ENCODE peak calls at places on chromosomes 13 and 19, in five cellular contexts. One of them, this sample, is unnamed.

GRCh38 chr19:17479325-17479791 is 9.0 kb downstream of the SLC27A1 start:
- DNase-seq in NCI-H2081: no peak
- DNase-seq in HEK293T: no peak
- DNase-seq in HFF-Myc: no peak
- DNase-seq in stimulated activated CD4-positive, alpha-beta T cell treated with anti-CD3 and anti-CD28 coated beads, Interleukin-12 subunit alpha, Interleukin-12 subunit beta, amount 100 ng/mL, for 24 hours: no peak
- DNase-seq in this sample: no peak

GRCh38 chr13:103539265-103539664 is 473.0 kb upstream of the SLC10A2 start:
- DNase-seq in stimulated activated CD4-positive, alpha-beta T cell treated with anti-CD3 and anti-CD28 coated beads, Interleukin-12 subunit alpha, Interleukin-12 subunit beta, amount 100 ng/mL, for 24 hours: no peak
- DNase-seq in HFF-Myc: no peak
- DNase-seq in NCI-H2081: peak
- DNase-seq in HEK293T: peak
- DNase-seq in this sample: no peak

GRCh38 chr19:1360818-1361461 is 22.8 kb upstream of the NDUFS7 start:
- DNase-seq in stimulated activated CD4-positive, alpha-beta T cell treated with anti-CD3 and anti-CD28 coated beads, Interleukin-12 subunit alpha, Interleukin-12 subunit beta, amount 100 ng/mL, for 24 hours: no peak
- DNase-seq in HEK293T: peak
- DNase-seq in HFF-Myc: peak
- DNase-seq in NCI-H2081: no peak
- DNase-seq in this sample: no peak

GRCh38 chr19:55692681-55693081 is 17.7 kb downstream of the EPN1 start:
- DNase-seq in HFF-Myc: no peak
- DNase-seq in stimulated activated CD4-positive, alpha-beta T cell treated with anti-CD3 and anti-CD28 coated beads, Interleukin-12 subunit alpha, Interleukin-12 subunit beta, amount 100 ng/mL, for 24 hours: no peak
- DNase-seq in HEK293T: no peak
- DNase-seq in NCI-H2081: no peak
- DNase-seq in this sample: no peak

GRCh38 chr19:17206736-17207581 is 8.2 kb upstream of the USE1 start:
- DNase-seq in NCI-H2081: no peak
- DNase-seq in HFF-Myc: no peak
- DNase-seq in HEK293T: no peak
- DNase-seq in stimulated activated CD4-positive, alpha-beta T cell treated with anti-CD3 and anti-CD28 coated beads, Interleukin-12 subunit alpha, Interleukin-12 subunit beta, amount 100 ng/mL, for 24 hours: no peak
- DNase-seq in this sample: no peak

GRCh38 chr13:32073180-32073864 is 41.7 kb downstream of the FRY start:
- DNase-seq in HFF-Myc: no peak
- DNase-seq in HEK293T: no peak
- DNase-seq in stimulated activated CD4-positive, alpha-beta T cell treated with anti-CD3 and anti-CD28 coated beads, Interleukin-12 subunit alpha, Interleukin-12 subunit beta, amount 100 ng/mL, for 24 hours: no peak
- DNase-seq in NCI-H2081: no peak
- DNase-seq in this sample: no peak

GRCh38 chr19:41940443-41941409 is 12.5 kb upstream of the ERFL start:
- DNase-seq in HFF-Myc: no peak
- DNase-seq in stimulated activated CD4-positive, alpha-beta T cell treated with anti-CD3 and anti-CD28 coated beads, Interleukin-12 subunit alpha, Interleukin-12 subunit beta, amount 100 ng/mL, for 24 hours: no peak
- DNase-seq in NCI-H2081: no peak
- DNase-seq in HEK293T: no peak
- DNase-seq in this sample: no peak

GRCh38 chr13:26589754-26590153 is 32.3 kb downstream of the WASF3 start:
- DNase-seq in stimulated activated CD4-positive, alpha-beta T cell treated with anti-CD3 and anti-CD28 coated beads, Interleukin-12 subunit alpha, Interleukin-12 subunit beta, amount 100 ng/mL, for 24 hours: no peak
- DNase-seq in NCI-H2081: no peak
- DNase-seq in HFF-Myc: no peak
- DNase-seq in HEK293T: no peak
- DNase-seq in this sample: no peak

GRCh38 chr13:31962661-31963345 is 68.8 kb upstream of the FRY start:
- DNase-seq in stimulated activated CD4-positive, alpha-beta T cell treated with anti-CD3 and anti-CD28 coated beads, Interleukin-12 subunit alpha, Interleukin-12 subunit beta, amount 100 ng/mL, for 24 hours: no peak
- DNase-seq in HFF-Myc: no peak
- DNase-seq in HEK293T: no peak
- DNase-seq in NCI-H2081: no peak
- DNase-seq in this sample: no peak

GRCh38 chr13:45331981-45332830 is 8.8 kb downstream of the TPT1 start:
- DNase-seq in NCI-H2081: no peak
- DNase-seq in HFF-Myc: peak
- DNase-seq in stimulated activated CD4-positive, alpha-beta T cell treated with anti-CD3 and anti-CD28 coated beads, Interleukin-12 subunit alpha, Interleukin-12 subunit beta, amount 100 ng/mL, for 24 hours: no peak
- DNase-seq in HEK293T: no peak
- DNase-seq in this sample: no peak

GRCh38 chr13:43786766-43787517 is at the start of gene ENOX1:
- DNase-seq in HEK293T: peak
- DNase-seq in stimulated activated CD4-positive, alpha-beta T cell treated with anti-CD3 and anti-CD28 coated beads, Interleukin-12 subunit alpha, Interleukin-12 subunit beta, amount 100 ng/mL, for 24 hours: no peak
- DNase-seq in NCI-H2081: peak
- DNase-seq in HFF-Myc: no peak
- DNase-seq in this sample: no peak

GRCh38 chr19:5103812-5104410 is 135.0 kb downstream of the KDM4B start:
- DNase-seq in NCI-H2081: no peak
- DNase-seq in stimulated activated CD4-positive, alpha-beta T cell treated with anti-CD3 and anti-CD28 coated beads, Interleukin-12 subunit alpha, Interleukin-12 subunit beta, amount 100 ng/mL, for 24 hours: no peak
- DNase-seq in HEK293T: no peak
- DNase-seq in HFF-Myc: no peak
- DNase-seq in this sample: no peak

GRCh38 chr13:30510091-30510490 is 44.4 kb upstream of the HMGB1 start:
- DNase-seq in NCI-H2081: no peak
- DNase-seq in HFF-Myc: no peak
- DNase-seq in stimulated activated CD4-positive, alpha-beta T cell treated with anti-CD3 and anti-CD28 coated beads, Interleukin-12 subunit alpha, Interleukin-12 subunit beta, amount 100 ng/mL, for 24 hours: no peak
- DNase-seq in HEK293T: no peak
- DNase-seq in this sample: no peak

GRCh38 chr19:30074096-30074495 is 132.1 kb downstream of the URI1 start:
- DNase-seq in HEK293T: no peak
- DNase-seq in HFF-Myc: no peak
- DNase-seq in stimulated activated CD4-positive, alpha-beta T cell treated with anti-CD3 and anti-CD28 coated beads, Interleukin-12 subunit alpha, Interleukin-12 subunit beta, amount 100 ng/mL, for 24 hours: no peak
- DNase-seq in NCI-H2081: no peak
- DNase-seq in this sample: no peak

GRCh38 chr19:3618144-3618810 is 8.3 kb downstream of the CACTIN start:
- DNase-seq in NCI-H2081: no peak
- DNase-seq in HFF-Myc: no peak
- DNase-seq in stimulated activated CD4-positive, alpha-beta T cell treated with anti-CD3 and anti-CD28 coated beads, Interleukin-12 subunit alpha, Interleukin-12 subunit beta, amount 100 ng/mL, for 24 hours: peak
- DNase-seq in HEK293T: peak
- DNase-seq in this sample: no peak

GRCh38 chr13:31945202-31945978 is 86.2 kb upstream of the FRY start:
- DNase-seq in HEK293T: peak
- DNase-seq in NCI-H2081: peak
- DNase-seq in HFF-Myc: peak
- DNase-seq in stimulated activated CD4-positive, alpha-beta T cell treated with anti-CD3 and anti-CD28 coated beads, Interleukin-12 subunit alpha, Interleukin-12 subunit beta, amount 100 ng/mL, for 24 hours: no peak
- DNase-seq in this sample: no peak

GRCh38 chr13:51532736-51533197 is 51.5 kb upstream of the WDFY2 start:
- DNase-seq in HFF-Myc: no peak
- DNase-seq in NCI-H2081: no peak
- DNase-seq in HEK293T: no peak
- DNase-seq in stimulated activated CD4-positive, alpha-beta T cell treated with anti-CD3 and anti-CD28 coated beads, Interleukin-12 subunit alpha, Interleukin-12 subunit beta, amount 100 ng/mL, for 24 hours: no peak
- DNase-seq in this sample: no peak

GRCh38 chr13:59444210-59444857 is 719.4 kb downstream of the DIAPH3 start:
- DNase-seq in NCI-H2081: peak
- DNase-seq in HEK293T: no peak
- DNase-seq in HFF-Myc: no peak
- DNase-seq in stimulated activated CD4-positive, alpha-beta T cell treated with anti-CD3 and anti-CD28 coated beads, Interleukin-12 subunit alpha, Interleukin-12 subunit beta, amount 100 ng/mL, for 24 hours: no peak
- DNase-seq in this sample: no peak

GRCh38 chr13:51262501-51263211 is 40.5 kb downstream of the FAM124A start:
- DNase-seq in HFF-Myc: no peak
- DNase-seq in NCI-H2081: no peak
- DNase-seq in stimulated activated CD4-positive, alpha-beta T cell treated with anti-CD3 and anti-CD28 coated beads, Interleukin-12 subunit alpha, Interleukin-12 subunit beta, amount 100 ng/mL, for 24 hours: no peak
- DNase-seq in HEK293T: peak
- DNase-seq in this sample: no peak

GRCh38 chr19:51644636-51645271 is 1.9 kb downstream of the SIGLEC14 start:
- DNase-seq in NCI-H2081: no peak
- DNase-seq in HFF-Myc: no peak
- DNase-seq in stimulated activated CD4-positive, alpha-beta T cell treated with anti-CD3 and anti-CD28 coated beads, Interleukin-12 subunit alpha, Interleukin-12 subunit beta, amount 100 ng/mL, for 24 hours: no peak
- DNase-seq in HEK293T: no peak
- DNase-seq in this sample: no peak

GRCh38 chr19:10295305-10295846 is 5.6 kb downstream of the ICAM5 start:
- DNase-seq in HFF-Myc: no peak
- DNase-seq in HEK293T: no peak
- DNase-seq in stimulated activated CD4-positive, alpha-beta T cell treated with anti-CD3 and anti-CD28 coated beads, Interleukin-12 subunit alpha, Interleukin-12 subunit beta, amount 100 ng/mL, for 24 hours: no peak
- DNase-seq in NCI-H2081: no peak
- DNase-seq in this sample: no peak

GRCh38 chr19:49188626-49189200 is 31.1 kb downstream of the TRPM4 start:
- DNase-seq in NCI-H2081: no peak
- DNase-seq in HFF-Myc: no peak
- DNase-seq in stimulated activated CD4-positive, alpha-beta T cell treated with anti-CD3 and anti-CD28 coated beads, Interleukin-12 subunit alpha, Interleukin-12 subunit beta, amount 100 ng/mL, for 24 hours: no peak
- DNase-seq in HEK293T: peak
- DNase-seq in this sample: no peak

GRCh38 chr19:46924874-46925547 is 64.2 kb downstream of the ARHGAP35 start:
- DNase-seq in stimulated activated CD4-positive, alpha-beta T cell treated with anti-CD3 and anti-CD28 coated beads, Interleukin-12 subunit alpha, Interleukin-12 subunit beta, amount 100 ng/mL, for 24 hours: no peak
- DNase-seq in HEK293T: no peak
- DNase-seq in HFF-Myc: no peak
- DNase-seq in NCI-H2081: no peak
- DNase-seq in this sample: no peak

GRCh38 chr13:114167445-114167844 is 11.6 kb upstream of the CFAP97D2 start:
- DNase-seq in HFF-Myc: no peak
- DNase-seq in stimulated activated CD4-positive, alpha-beta T cell treated with anti-CD3 and anti-CD28 coated beads, Interleukin-12 subunit alpha, Interleukin-12 subunit beta, amount 100 ng/mL, for 24 hours: no peak
- DNase-seq in NCI-H2081: no peak
- DNase-seq in HEK293T: no peak
- DNase-seq in this sample: no peak

GRCh38 chr13:43470610-43471009 is 316.2 kb downstream of the ENOX1 start:
- DNase-seq in HEK293T: no peak
- DNase-seq in stimulated activated CD4-positive, alpha-beta T cell treated with anti-CD3 and anti-CD28 coated beads, Interleukin-12 subunit alpha, Interleukin-12 subunit beta, amount 100 ng/mL, for 24 hours: no peak
- DNase-seq in HFF-Myc: peak
- DNase-seq in NCI-H2081: no peak
- DNase-seq in this sample: no peak

GRCh38 chr13:24270639-24271131 is 38.7 kb upstream of the C1QTNF9 start:
- DNase-seq in HFF-Myc: no peak
- DNase-seq in stimulated activated CD4-positive, alpha-beta T cell treated with anti-CD3 and anti-CD28 coated beads, Interleukin-12 subunit alpha, Interleukin-12 subunit beta, amount 100 ng/mL, for 24 hours: no peak
- DNase-seq in NCI-H2081: no peak
- DNase-seq in HEK293T: peak
- DNase-seq in this sample: no peak

GRCh38 chr13:100432611-100433010 is 156.0 kb downstream of the GGACT start:
- DNase-seq in NCI-H2081: no peak
- DNase-seq in stimulated activated CD4-positive, alpha-beta T cell treated with anti-CD3 and anti-CD28 coated beads, Interleukin-12 subunit alpha, Interleukin-12 subunit beta, amount 100 ng/mL, for 24 hours: no peak
- DNase-seq in HFF-Myc: no peak
- DNase-seq in HEK293T: no peak
- DNase-seq in this sample: no peak

GRCh38 chr13:40589285-40590109 is 76.9 kb downstream of the FOXO1 start:
- DNase-seq in HFF-Myc: peak
- DNase-seq in HEK293T: no peak
- DNase-seq in stimulated activated CD4-positive, alpha-beta T cell treated with anti-CD3 and anti-CD28 coated beads, Interleukin-12 subunit alpha, Interleukin-12 subunit beta, amount 100 ng/mL, for 24 hours: no peak
- DNase-seq in NCI-H2081: no peak
- DNase-seq in this sample: no peak

GRCh38 chr13:51770681-51771417 is 33.1 kb downstream of the DHRS12 start:
- DNase-seq in stimulated activated CD4-positive, alpha-beta T cell treated with anti-CD3 and anti-CD28 coated beads, Interleukin-12 subunit alpha, Interleukin-12 subunit beta, amount 100 ng/mL, for 24 hours: no peak
- DNase-seq in HFF-Myc: no peak
- DNase-seq in HEK293T: no peak
- DNase-seq in NCI-H2081: no peak
- DNase-seq in this sample: no peak

GRCh38 chr19:35313614-35314013 is 15.4 kb upstream of the CD22 start:
- DNase-seq in HFF-Myc: no peak
- DNase-seq in NCI-H2081: no peak
- DNase-seq in HEK293T: no peak
- DNase-seq in stimulated activated CD4-positive, alpha-beta T cell treated with anti-CD3 and anti-CD28 coated beads, Interleukin-12 subunit alpha, Interleukin-12 subunit beta, amount 100 ng/mL, for 24 hours: no peak
- DNase-seq in this sample: no peak

GRCh38 chr19:58380037-58380735 is 644 bp downstream of the ZNF837 start:
- DNase-seq in HEK293T: no peak
- DNase-seq in NCI-H2081: no peak
- DNase-seq in stimulated activated CD4-positive, alpha-beta T cell treated with anti-CD3 and anti-CD28 coated beads, Interleukin-12 subunit alpha, Interleukin-12 subunit beta, amount 100 ng/mL, for 24 hours: no peak
- DNase-seq in HFF-Myc: no peak
- DNase-seq in this sample: no peak

GRCh38 chr19:12801466-12802266 is at the start of the genes PRDX2 and THSD8:
- DNase-seq in stimulated activated CD4-positive, alpha-beta T cell treated with anti-CD3 and anti-CD28 coated beads, Interleukin-12 subunit alpha, Interleukin-12 subunit beta, amount 100 ng/mL, for 24 hours: peak
- DNase-seq in HFF-Myc: no peak
- DNase-seq in HEK293T: peak
- DNase-seq in NCI-H2081: peak
- DNase-seq in this sample: no peak

GRCh38 chr13:32829269-32829668 is 187.0 kb upstream of the KL start:
- DNase-seq in NCI-H2081: no peak
- DNase-seq in stimulated activated CD4-positive, alpha-beta T cell treated with anti-CD3 and anti-CD28 coated beads, Interleukin-12 subunit alpha, Interleukin-12 subunit beta, amount 100 ng/mL, for 24 hours: no peak
- DNase-seq in HFF-Myc: no peak
- DNase-seq in HEK293T: no peak
- DNase-seq in this sample: no peak

GRCh38 chr19:33040994-33041827 is 23.5 kb downstream of the RHPN2 start:
- DNase-seq in stimulated activated CD4-positive, alpha-beta T cell treated with anti-CD3 and anti-CD28 coated beads, Interleukin-12 subunit alpha, Interleukin-12 subunit beta, amount 100 ng/mL, for 24 hours: no peak
- DNase-seq in HEK293T: no peak
- DNase-seq in NCI-H2081: no peak
- DNase-seq in HFF-Myc: no peak
- DNase-seq in this sample: no peak

GRCh38 chr13:101876951-101877350 is 424.5 kb downstream of the ITGBL1 start:
- DNase-seq in HFF-Myc: no peak
- DNase-seq in stimulated activated CD4-positive, alpha-beta T cell treated with anti-CD3 and anti-CD28 coated beads, Interleukin-12 subunit alpha, Interleukin-12 subunit beta, amount 100 ng/mL, for 24 hours: no peak
- DNase-seq in NCI-H2081: no peak
- DNase-seq in HEK293T: no peak
- DNase-seq in this sample: no peak

GRCh38 chr19:10321874-10322835 is 6.3 kb upstream of the FDX2 start:
- DNase-seq in NCI-H2081: no peak
- DNase-seq in HFF-Myc: no peak
- DNase-seq in HEK293T: no peak
- DNase-seq in stimulated activated CD4-positive, alpha-beta T cell treated with anti-CD3 and anti-CD28 coated beads, Interleukin-12 subunit alpha, Interleukin-12 subunit beta, amount 100 ng/mL, for 24 hours: no peak
- DNase-seq in this sample: no peak

GRCh38 chr19:40165362-40165937 is 25.8 kb upstream of the MAP3K10 start:
- DNase-seq in HEK293T: peak
- DNase-seq in HFF-Myc: no peak
- DNase-seq in stimulated activated CD4-positive, alpha-beta T cell treated with anti-CD3 and anti-CD28 coated beads, Interleukin-12 subunit alpha, Interleukin-12 subunit beta, amount 100 ng/mL, for 24 hours: peak
- DNase-seq in NCI-H2081: no peak
- DNase-seq in this sample: peak

GRCh38 chr13:61247149-61247936 is 168.3 kb downstream of the PCDH20 start:
- DNase-seq in stimulated activated CD4-positive, alpha-beta T cell treated with anti-CD3 and anti-CD28 coated beads, Interleukin-12 subunit alpha, Interleukin-12 subunit beta, amount 100 ng/mL, for 24 hours: no peak
- DNase-seq in NCI-H2081: no peak
- DNase-seq in HFF-Myc: no peak
- DNase-seq in HEK293T: no peak
- DNase-seq in this sample: no peak

GRCh38 chr13:61751039-61751438 is 335.4 kb upstream of the PCDH20 start:
- DNase-seq in HEK293T: no peak
- DNase-seq in stimulated activated CD4-positive, alpha-beta T cell treated with anti-CD3 and anti-CD28 coated beads, Interleukin-12 subunit alpha, Interleukin-12 subunit beta, amount 100 ng/mL, for 24 hours: no peak
- DNase-seq in NCI-H2081: no peak
- DNase-seq in HFF-Myc: no peak
- DNase-seq in this sample: no peak

This sample was measured in NT2/D1.